ENCODE peak calls at places on chromosomes 4 and X, in eight cellular contexts. W is A673, M is lower lobe of right lung, B is ascending aorta, Q is BE2C, X is AG04450, G is cardiac fibroblast, A is mucosa of descending colon. S is an unnamed sample.

GRCh38 chr4:26345541-26345940 is 24.7 kb downstream of the RBPJ start:
- DNase-seq in W (no peak), M (no peak), B (no peak), Q (no peak), X (no peak), G (no peak), A (no peak), S (no peak)

GRCh38 chr4:47705326-47705981 is 132.4 kb downstream of the CORIN start:
- DNase-seq in W (peak), M (no peak), B (no peak), Q (no peak), X (no peak), G (peak), A (no peak), S (peak)

GRCh38 chrX:31580227-31580626 is 508.4 kb upstream of the FTHL17 start:
- DNase-seq in W (peak), M (no peak), B (no peak), Q (peak), X (no peak), G (peak), A (no peak), S (no peak)

GRCh38 chrX:51420610-51421009 is 75.8 kb downstream of the NUDT11 start:
- DNase-seq in W (peak), M (no peak), B (no peak), Q (peak), X (peak), G (peak), A (no peak), S (peak)

GRCh38 chr4:37454263-37454800 is 209.8 kb downstream of the NWD2 start:
- DNase-seq in W (no peak), M (no peak), B (no peak), Q (no peak), X (no peak), G (no peak), A (peak), S (no peak)

GRCh38 chr4:86816463-86817107 is 32.6 kb downstream of the SLC10A6 start:
- DNase-seq in W (no peak), M (no peak), B (no peak), Q (no peak), X (no peak), G (no peak), A (no peak), S (no peak)

GRCh38 chr4:7780751-7781348 is 158.8 kb downstream of the AFAP1 start:
- DNase-seq in W (no peak), M (no peak), B (no peak), Q (no peak), X (no peak), G (no peak), A (no peak), S (no peak)

GRCh38 chrX:136589966-136590365 is 58.0 kb downstream of the VGLL1 start:
- DNase-seq in W (no peak), M (no peak), B (no peak), Q (no peak), X (no peak), G (no peak), A (no peak), S (no peak)

GRCh38 chrX:9835585-9836210 is 49.5 kb downstream of the SHROOM2 start:
- DNase-seq in W (no peak), M (no peak), B (no peak), Q (no peak), X (no peak), G (peak), A (no peak), S (no peak)

GRCh38 chr4:108559067-108559793 is 61.1 kb upstream of the RPL34 start:
- DNase-seq in W (peak), M (no peak), B (no peak), Q (no peak), X (no peak), G (peak), A (no peak), S (no peak)

GRCh38 chr4:129403848-129404247 is 307.9 kb downstream of the C4orf33 start:
- DNase-seq in W (no peak), M (no peak), B (no peak), Q (no peak), X (no peak), G (no peak), A (no peak), S (no peak)

GRCh38 chrX:19761554-19762295 is 125.7 kb downstream of the SH3KBP1 start:
- DNase-seq in W (no peak), M (no peak), B (no peak), Q (no peak), X (no peak), G (no peak), A (no peak), S (no peak)

GRCh38 chrX:53440631-53441517 is 6.7 kb upstream of the HSD17B10 start:
- DNase-seq in W (peak), M (peak), B (peak), Q (no peak), X (no peak), G (peak), A (peak), S (peak)

GRCh38 chr4:107058828-107059227 is 22.7 kb upstream of the DKK2 start:
- DNase-seq in W (no peak), M (no peak), B (no peak), Q (no peak), X (no peak), G (peak), A (no peak), S (no peak)

GRCh38 chr4:26861434-26862186 is 969 bp downstream of the STIM2 start:
- DNase-seq in W (peak), M (peak), B (no peak), Q (peak), X (no peak), G (peak), A (peak), S (peak)

GRCh38 chr4:169618286-169618685 is 2.1 kb upstream of the CLCN3 start:
- DNase-seq in W (no peak), M (no peak), B (no peak), Q (no peak), X (no peak), G (peak), A (no peak), S (peak)

GRCh38 chr4:16155503-16156169 is 70.6 kb downstream of the TAPT1 start:
- DNase-seq in W (peak), M (no peak), B (no peak), Q (peak), X (no peak), G (no peak), A (no peak), S (no peak)

GRCh38 chrX:24231169-24231568 is 81.6 kb downstream of the ZFX start:
- DNase-seq in W (peak), M (no peak), B (no peak), Q (peak), X (peak), G (peak), A (no peak), S (peak)

GRCh38 chrX:108447303-108447702 is 7.7 kb downstream of the COL4A5 start:
- DNase-seq in W (no peak), M (no peak), B (no peak), Q (no peak), X (no peak), G (peak), A (no peak), S (no peak)

GRCh38 chr4:11799182-11799581 is 370.5 kb upstream of the HS3ST1 start:
- DNase-seq in W (no peak), M (no peak), B (no peak), Q (no peak), X (no peak), G (no peak), A (no peak), S (no peak)

GRCh38 chrX:24506082-24506481 is 41.0 kb downstream of the PDK3 start:
- DNase-seq in W (no peak), M (no peak), B (no peak), Q (no peak), X (no peak), G (peak), A (no peak), S (peak)

GRCh38 chr4:75723117-75723801 is 1.1 kb upstream of the USO1 start:
- DNase-seq in W (no peak), M (no peak), B (no peak), Q (peak), X (no peak), G (peak), A (no peak), S (peak)

GRCh38 chrX:105462191-105462590 is 241.7 kb upstream of the TEX13A start:
- DNase-seq in W (no peak), M (no peak), B (no peak), Q (no peak), X (no peak), G (peak), A (no peak), S (no peak)

GRCh38 chr4:138338840-138339239 is 96.7 kb upstream of the SLC7A11 start:
- DNase-seq in W (no peak), M (no peak), B (no peak), Q (no peak), X (no peak), G (no peak), A (no peak), S (no peak)

GRCh38 chrX:130915302-130915701 is 12.3 kb upstream of the ENOX2 start:
- DNase-seq in W (no peak), M (no peak), B (no peak), Q (no peak), X (no peak), G (peak), A (no peak), S (no peak)

GRCh38 chr4:129371901-129372300 is 275.9 kb downstream of the C4orf33 start:
- DNase-seq in W (no peak), M (no peak), B (no peak), Q (no peak), X (no peak), G (no peak), A (no peak), S (no peak)

GRCh38 chr4:74365761-74366160 is 816 bp downstream of the EREG start:
- DNase-seq in W (peak), M (no peak), B (no peak), Q (peak), X (no peak), G (no peak), A (peak), S (peak)

GRCh38 chr4:110644008-110644407 is 21.1 kb upstream of the PITX2 start:
- DNase-seq in W (no peak), M (no peak), B (no peak), Q (no peak), X (no peak), G (no peak), A (no peak), S (no peak)

GRCh38 chrX:82134378-82134777 is 932.5 kb downstream of the SH3BGRL start:
- DNase-seq in W (no peak), M (no peak), B (no peak), Q (no peak), X (no peak), G (no peak), A (no peak), S (no peak)

GRCh38 chr4:15161439-15161838 is 159.2 kb downstream of the CPEB2 start:
- DNase-seq in W (peak), M (no peak), B (no peak), Q (no peak), X (no peak), G (no peak), A (no peak), S (no peak)

GRCh38 chrX:40176256-40176978 is 78.7 kb upstream of the BCOR start:
- DNase-seq in W (peak), M (peak), B (no peak), Q (peak), X (no peak), G (peak), A (peak), S (peak)

GRCh38 chr4:56261027-56261426 is 126.3 kb downstream of the AASDH start:
- DNase-seq in W (no peak), M (no peak), B (no peak), Q (no peak), X (no peak), G (no peak), A (no peak), S (no peak)

GRCh38 chr4:143341186-143341755 is 4.6 kb downstream of the GAB1 start:
- DNase-seq in W (no peak), M (no peak), B (no peak), Q (no peak), X (no peak), G (no peak), A (no peak), S (no peak)

GRCh38 chr4:166143227-166143626 is 270.2 kb downstream of the TLL1 start:
- DNase-seq in W (peak), M (no peak), B (no peak), Q (no peak), X (no peak), G (peak), A (no peak), S (peak)

GRCh38 chr4:76588268-76588667 is 153.2 kb downstream of the SHROOM3 start:
- DNase-seq in W (no peak), M (no peak), B (no peak), Q (no peak), X (no peak), G (no peak), A (no peak), S (no peak)

GRCh38 chr4:84451546-84451945 is 47.5 kb downstream of the NKX6-1 start:
- DNase-seq in W (peak), M (no peak), B (no peak), Q (no peak), X (no peak), G (peak), A (no peak), S (no peak)

GRCh38 chrX:153773218-153773611 is 7.6 kb upstream of the SRPK3 start:
- DNase-seq in W (no peak), M (peak), B (no peak), Q (no peak), X (no peak), G (no peak), A (peak), S (no peak)

GRCh38 chrX:18286322-18286831 is 65.7 kb upstream of the BEND2 start:
- DNase-seq in W (no peak), M (no peak), B (no peak), Q (no peak), X (no peak), G (no peak), A (no peak), S (no peak)

GRCh38 chrX:115898382-115899001 is 272.1 kb upstream of the AGTR2 start:
- DNase-seq in W (peak), M (no peak), B (no peak), Q (peak), X (no peak), G (peak), A (peak), S (no peak)
- TF ChIP-seq CTCF in W (peak), M (no peak), B (no peak), Q (peak), X (no peak), G (no peak), A (no peak), S (no peak)

GRCh38 chr4:139776235-139776634 is 110.6 kb downstream of the MGST2 start:
- DNase-seq in W (no peak), M (no peak), B (no peak), Q (no peak), X (no peak), G (no peak), A (no peak), S (no peak)

GRCh38 chr4:139777757-139778156 is 112.1 kb downstream of the MGST2 start:
- DNase-seq in W (no peak), M (no peak), B (no peak), Q (no peak), X (no peak), G (no peak), A (no peak), S (no peak)

GRCh38 chr4:139770361-139770760 is 104.7 kb downstream of the MGST2 start:
- DNase-seq in W (no peak), M (no peak), B (no peak), Q (no peak), X (no peak), G (peak), A (no peak), S (no peak)

GRCh38 chr4:139773560-139774318 is 108.1 kb downstream of the MGST2 start:
- DNase-seq in W (no peak), M (no peak), B (no peak), Q (peak), X (no peak), G (no peak), A (no peak), S (no peak)

DNA sequence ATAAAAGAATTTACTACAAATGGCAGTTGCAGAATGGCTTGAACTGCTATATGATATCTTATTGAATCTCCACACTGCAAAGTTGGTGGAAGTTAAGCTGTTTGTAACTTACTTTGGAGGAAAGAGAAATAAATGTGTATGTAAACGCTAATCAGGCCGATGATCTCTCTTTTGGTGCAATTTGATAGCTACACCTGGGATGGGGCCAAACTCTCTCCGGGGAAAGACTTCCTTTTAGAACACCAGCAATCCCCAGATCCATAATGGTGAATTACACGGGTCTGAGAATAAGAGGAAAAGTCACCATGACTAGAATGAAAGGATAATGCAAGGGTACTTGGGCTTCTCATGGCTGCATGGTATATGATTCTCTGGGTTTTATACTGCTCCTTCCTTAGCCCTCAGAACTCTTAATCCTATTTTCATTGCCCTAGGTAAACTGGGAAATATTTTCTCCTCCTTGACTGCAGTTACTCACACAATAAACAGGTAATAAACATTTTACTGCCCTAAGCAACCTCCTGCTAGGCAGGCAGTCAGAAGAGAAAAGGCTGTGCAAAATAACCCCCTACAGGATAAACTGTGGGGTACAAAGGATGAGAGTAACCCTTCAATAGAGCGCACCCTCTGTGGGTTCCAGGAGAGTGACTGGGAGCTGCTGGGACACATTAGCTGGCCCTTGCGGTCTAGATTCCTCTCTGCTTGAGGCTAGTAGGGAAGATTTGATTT is 109.3 kb downstream of the MGST2 start:
- DNase-seq in W (no peak), M (no peak), B (no peak), Q (no peak), X (no peak), G (no peak), A (no peak), S (no peak)
- TF ChIP-seq CTCF in W (no peak), M (no peak), B (no peak), Q (no peak), X (no peak), G (no peak), A (no peak), S (no peak)

GRCh38 chr4:41039312-41039711 is 175.0 kb downstream of the APBB2 start:
- DNase-seq in W (no peak), M (no peak), B (no peak), Q (no peak), X (no peak), G (no peak), A (no peak), S (no peak)

GRCh38 chr4:41041541-41041940 is 172.8 kb downstream of the APBB2 start:
- DNase-seq in W (no peak), M (no peak), B (no peak), Q (no peak), X (no peak), G (no peak), A (no peak), S (no peak)

GRCh38 chr4:41038304-41038703 is 176.0 kb downstream of the APBB2 start:
- DNase-seq in W (no peak), M (no peak), B (no peak), Q (no peak), X (no peak), G (no peak), A (no peak), S (no peak)

GRCh38 chr4:41044791-41045190 is 169.6 kb downstream of the APBB2 start:
- DNase-seq in W (no peak), M (no peak), B (no peak), Q (no peak), X (no peak), G (no peak), A (no peak), S (no peak)

GRCh38 chr4:41044165-41044564 is 170.2 kb downstream of the APBB2 start:
- DNase-seq in W (no peak), M (no peak), B (no peak), Q (no peak), X (no peak), G (peak), A (no peak), S (no peak)
- TF ChIP-seq CTCF in W (no peak), M (no peak), B (no peak), Q (peak), X (no peak), G (no peak), A (no peak), S (peak)

GRCh38 chr4:159444668-159445067 is 341.8 kb downstream of the RAPGEF2 start:
- DNase-seq in W (peak), M (no peak), B (no peak), Q (no peak), X (no peak), G (peak), A (no peak), S (peak)
- TF ChIP-seq CTCF in W (peak), M (no peak), B (no peak), Q (peak), X (no peak), G (peak), A (no peak), S (peak)

DNA sequence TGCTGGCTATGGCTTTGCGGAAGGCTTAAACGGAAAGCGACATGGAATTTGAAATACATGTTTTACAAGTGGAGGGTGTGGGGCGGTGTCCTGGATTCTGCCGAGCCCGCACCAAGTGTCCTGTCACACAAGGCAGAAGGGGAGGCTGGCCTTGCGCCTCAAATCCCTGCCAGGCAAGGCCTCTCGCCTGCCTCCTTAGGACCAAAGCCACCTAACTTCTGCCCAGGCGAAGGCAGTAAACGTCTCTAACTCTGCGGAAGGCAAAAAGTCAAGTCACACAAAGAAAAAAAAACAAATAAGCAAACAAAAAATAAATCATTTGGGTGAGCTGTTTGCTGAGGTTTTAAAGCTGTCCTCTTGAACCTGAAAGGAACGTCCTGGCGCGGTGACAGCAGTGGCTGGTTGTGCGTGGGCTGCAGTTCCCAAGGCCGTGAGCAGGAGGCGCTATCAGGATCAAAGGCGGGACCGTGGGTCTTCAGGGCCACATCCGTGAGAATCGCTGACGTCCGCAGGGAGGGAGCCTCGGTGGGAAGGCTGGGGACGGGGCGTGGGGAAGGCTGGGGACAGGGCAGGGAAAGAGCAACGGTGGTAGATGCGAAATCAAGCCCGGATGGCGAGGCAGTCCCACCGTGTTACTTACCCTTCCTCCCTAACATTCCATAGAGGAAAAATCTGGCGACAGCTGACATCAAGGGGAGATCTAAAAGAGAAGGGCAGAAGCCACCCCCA is 99.1 kb downstream of the TRAPPC11 start:
- DNase-seq in W (no peak), M (no peak), B (no peak), Q (no peak), X (no peak), G (peak), A (peak), S (no peak)
- TF ChIP-seq CTCF in W (peak), M (no peak), B (no peak), Q (no peak), X (peak), G (peak), A (peak), S (no peak)

DNA sequence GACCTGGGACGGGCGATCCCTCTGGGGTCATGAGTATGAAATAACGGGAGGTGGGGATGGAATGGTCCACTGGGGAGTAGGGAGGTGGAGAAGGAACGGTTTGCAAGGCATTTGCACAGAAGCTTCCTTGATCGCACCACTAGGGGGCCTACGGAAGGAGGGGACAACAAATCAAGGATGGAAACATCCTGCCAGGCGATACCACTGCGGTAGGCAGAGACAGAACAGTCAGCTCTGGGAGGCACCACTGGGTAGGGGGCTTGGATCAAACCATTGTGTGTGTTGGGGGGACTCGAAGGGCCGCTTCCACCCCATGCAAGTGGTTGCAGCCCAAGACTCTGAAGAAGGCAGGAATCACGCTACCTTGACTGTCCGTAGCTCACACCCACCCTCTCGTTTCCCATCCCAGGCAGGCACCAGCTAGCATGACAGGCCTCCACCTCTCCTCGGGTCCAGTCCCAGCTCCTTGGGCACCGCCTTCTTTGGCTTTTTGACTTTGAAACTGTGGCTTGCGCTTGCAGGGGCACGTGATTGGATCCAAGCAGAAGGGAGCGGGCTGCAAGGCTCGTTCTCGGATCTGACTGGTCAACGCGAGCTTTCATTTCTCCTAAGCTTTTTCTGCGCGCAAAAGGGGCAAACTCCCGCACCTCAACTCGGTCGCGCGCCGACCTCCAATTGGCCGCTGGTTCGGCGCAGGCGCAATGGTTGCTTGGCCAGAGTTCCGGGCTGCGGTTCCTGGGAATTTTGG is 28.4 kb downstream of the GAGE1 start:
- DNase-seq in W (peak), M (no peak), B (no peak), Q (peak), X (no peak), G (peak), A (no peak), S (no peak)
- TF ChIP-seq CTCF in W (peak), M (no peak), B (no peak), Q (peak), X (no peak), G (peak), A (no peak), S (no peak)